ENCODE peak calls at places on chromosomes 1 and 21, in eight cellular contexts. J is AG04450, W is thoracic aorta, F is HFFc6, A is tibial artery, U is IMR-90, P is GM10248, E is lower lobe of right lung. R is an unnamed sample.

GRCh38 chr1:178310685-178311105 is 186.1 kb downstream of the CLEC20A start:
- DNase-seq in J (peak), W (no peak), F (peak), A (no peak), U (peak), P (peak), E (no peak), R (peak)

GRCh38 chr1:48943826-48944225 is 167.1 kb upstream of the BEND5 start:
- DNase-seq in J (no peak), W (no peak), F (no peak), A (no peak), U (no peak), P (no peak), E (no peak), R (peak)

GRCh38 chr1:47876587-47876963 is 120.6 kb downstream of the TRABD2B start:
- DNase-seq in J (no peak), W (no peak), F (no peak), A (no peak), U (no peak), P (no peak), E (no peak), R (no peak)

GRCh38 chr1:230163719-230164118 is 96.7 kb downstream of the GALNT2 start:
- DNase-seq in J (no peak), W (no peak), F (no peak), A (no peak), U (no peak), P (no peak), E (no peak), R (no peak)

GRCh38 chr1:50271968-50272578 is 151.2 kb downstream of the DMRTA2 start:
- DNase-seq in J (no peak), W (no peak), F (no peak), A (no peak), U (no peak), P (peak), E (peak), R (no peak)

GRCh38 chr1:234983554-234983911 is 145.1 kb downstream of the TOMM20 start:
- DNase-seq in J (no peak), W (no peak), F (no peak), A (no peak), U (no peak), P (no peak), E (no peak), R (no peak)

GRCh38 chr21:41121785-41122415 is 46.1 kb upstream of the BACE2 start:
- DNase-seq in J (peak), W (peak), F (peak), A (peak), U (peak), P (peak), E (peak), R (peak)

GRCh38 chr1:214717323-214717722 is 114.3 kb downstream of the CENPF start:
- DNase-seq in J (no peak), W (no peak), F (no peak), A (no peak), U (no peak), P (no peak), E (no peak), R (no peak)

GRCh38 chr1:40252601-40253000 is 4.9 kb downstream of the TMCO2 start:
- DNase-seq in J (no peak), W (no peak), F (no peak), A (no peak), U (peak), P (no peak), E (no peak), R (no peak)

GRCh38 chr1:46364612-46365011 is 24.0 kb downstream of the NSUN4 start:
- DNase-seq in J (no peak), W (no peak), F (no peak), A (no peak), U (peak), P (no peak), E (no peak), R (no peak)

GRCh38 chr1:232452137-232452536 is 177.8 kb downstream of the SIPA1L2 start:
- DNase-seq in J (no peak), W (no peak), F (no peak), A (no peak), U (no peak), P (no peak), E (no peak), R (no peak)

GRCh38 chr1:107378602-107379265 is 237.9 kb downstream of the NTNG1 start:
- DNase-seq in J (no peak), W (no peak), F (no peak), A (no peak), U (no peak), P (no peak), E (no peak), R (no peak)

GRCh38 chr1:85224734-85225623 is 24.2 kb upstream of the SYDE2 start:
- DNase-seq in J (no peak), W (no peak), F (no peak), A (no peak), U (peak), P (no peak), E (peak), R (no peak)

GRCh38 chr21:33135925-33136324 is 66.0 kb downstream of the OLIG1 start:
- DNase-seq in J (no peak), W (no peak), F (no peak), A (no peak), U (no peak), P (no peak), E (no peak), R (no peak)

GRCh38 chr1:26607191-26607590 is 77.6 kb downstream of the RPS6KA1 start:
- DNase-seq in J (no peak), W (no peak), F (no peak), A (no peak), U (no peak), P (no peak), E (no peak), R (no peak)

GRCh38 chr1:22461100-22461499 is 9.4 kb downstream of the ZBTB40 start:
- DNase-seq in J (no peak), W (no peak), F (no peak), A (no peak), U (no peak), P (no peak), E (no peak), R (no peak)

GRCh38 chr21:41612674-41613250 is 104.8 kb upstream of the TMPRSS2 start:
- DNase-seq in J (peak), W (peak), F (peak), A (peak), U (peak), P (peak), E (peak), R (peak)

GRCh38 chr1:202143011-202143767 is 1.3 kb downstream of the ARL8A start:
- DNase-seq in J (no peak), W (no peak), F (no peak), A (peak), U (no peak), P (peak), E (peak), R (no peak)

GRCh38 chr1:246035060-246035531 is 472.0 kb downstream of the SMYD3 start:
- DNase-seq in J (no peak), W (no peak), F (no peak), A (no peak), U (peak), P (no peak), E (no peak), R (no peak)

GRCh38 chr1:17636612-17637011 is 97.1 kb downstream of the ARHGEF10L start:
- DNase-seq in J (no peak), W (no peak), F (peak), A (no peak), U (peak), P (no peak), E (no peak), R (peak)

DNA sequence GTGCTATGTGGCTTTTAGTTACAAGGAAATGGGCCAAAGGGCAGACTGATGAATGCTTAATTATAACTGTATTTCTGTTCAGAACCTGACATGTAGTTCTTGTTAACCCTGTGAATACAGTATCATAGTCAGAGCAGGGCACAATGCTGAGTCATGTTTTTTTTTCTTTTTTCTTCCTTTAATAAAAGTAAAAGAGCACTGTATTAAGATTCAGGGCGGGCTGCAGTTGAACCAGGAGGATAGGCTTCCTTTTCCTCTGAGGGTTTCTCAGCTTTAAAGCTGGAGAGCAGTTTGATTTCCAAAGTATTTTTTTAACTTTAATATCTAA is 8.7 kb downstream of the CLDN8 start:
- DNase-seq in J (no peak), W (no peak), F (no peak), A (no peak), U (no peak), P (no peak), E (no peak), R (no peak)
- TF ChIP-seq CTCF in J (no peak), W (no peak), F (no peak), A (no peak), U (no peak), P (no peak), E (no peak), R (no peak)

GRCh38 chr1:228342627-228343210 is 63.9 kb downstream of the TRIM11 start:
- DNase-seq in J (no peak), W (no peak), F (no peak), A (no peak), U (no peak), P (no peak), E (peak), R (no peak)
- TF ChIP-seq CTCF in J (no peak), W (no peak), F (no peak), A (no peak), U (no peak), P (no peak), E (no peak), R (no peak)

DNA sequence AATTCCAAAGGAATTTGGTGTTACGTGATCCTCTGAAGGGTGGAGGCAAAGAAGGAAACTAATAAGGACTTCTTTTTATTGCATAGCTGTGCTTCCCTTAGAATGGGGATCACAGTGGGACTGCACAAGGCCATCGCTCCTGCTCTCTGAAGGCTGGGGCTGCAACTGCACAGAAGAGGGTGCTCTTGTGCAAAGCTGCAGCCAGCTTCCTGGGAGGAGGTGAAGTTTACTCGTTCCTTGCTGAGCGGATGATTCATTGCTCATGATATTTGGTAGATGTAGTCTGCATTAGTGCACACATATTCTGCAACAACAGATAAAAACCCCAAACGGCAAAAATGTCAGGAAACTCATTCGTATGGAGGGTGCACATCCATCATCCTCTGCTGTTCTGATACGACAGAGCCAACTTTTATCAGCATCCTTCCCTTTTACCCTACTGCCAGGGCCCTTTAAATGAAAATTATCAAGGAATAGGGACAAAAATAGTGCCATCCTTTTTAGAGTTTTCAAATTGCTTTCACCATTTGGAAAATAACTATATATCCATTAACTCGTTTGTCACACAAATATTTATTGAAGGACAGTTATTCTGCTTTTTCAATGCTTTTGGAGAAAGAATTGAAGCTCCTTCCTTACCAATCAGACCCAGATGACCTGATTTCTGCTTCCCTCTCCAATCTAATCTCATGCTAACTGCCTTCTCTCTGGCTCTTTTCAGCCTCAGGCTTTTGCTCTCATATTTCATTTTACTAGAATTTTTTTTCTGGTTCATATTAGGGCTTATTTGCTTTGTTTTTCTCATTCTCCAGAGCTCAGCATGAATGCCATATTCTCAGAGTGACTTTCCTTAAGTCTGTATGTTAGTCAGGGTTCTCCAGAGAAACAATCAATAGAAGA is 263.6 kb downstream of the DUSP10 start:
- DNase-seq in J (peak), W (no peak), F (peak), A (peak), U (peak), P (peak), E (no peak), R (peak)
- TF ChIP-seq CTCF in J (peak), W (peak), F (peak), A (peak), U (peak), P (peak), E (peak), R (peak)

DNA sequence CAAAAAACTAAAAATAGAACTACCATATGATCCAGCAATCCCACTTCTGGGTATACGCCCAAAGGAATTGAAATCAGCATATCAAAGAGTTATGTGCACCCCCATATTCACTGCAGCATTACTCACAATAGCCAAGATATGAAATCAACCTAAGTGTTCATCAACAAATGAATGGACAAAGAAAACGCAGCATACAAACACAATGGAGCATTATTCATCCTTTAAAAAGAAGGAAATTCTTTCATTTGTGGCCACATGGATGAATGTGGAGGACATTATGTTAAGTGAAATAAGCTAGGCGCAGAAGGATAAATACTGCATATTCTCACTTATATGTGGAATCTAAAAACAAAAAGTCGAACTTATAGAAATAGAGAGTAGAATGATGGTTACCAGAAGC is 257.8 kb downstream of the RHOU start:
- DNase-seq in J (no peak), W (no peak), F (no peak), A (no peak), U (no peak), P (no peak), E (no peak), R (no peak)
- TF ChIP-seq CTCF in J (no peak), W (no peak), F (no peak), A (no peak), U (no peak), P (no peak), E (no peak), R (no peak)

R was measured in foreskin keratinocyte.